ENCODE peak calls at places on chromosome 6, in eight cellular contexts. P, S, L, C, E, B, Q and M are unnamed samples.
A peak's percentile ranks its signal among the peaks of the same experiment; 100 is the strongest.

GRCh38 chr6:127352519-127352918 is 9.1 kb upstream of the ECHDC1 start:
- DNase-seq in S (no peak), E (no peak), P (no peak), B (no peak), C (no peak), L (no peak), Q (no peak), M (no peak)

GRCh38 chr6:160387887-160388286 is 39.7 kb downstream of the SLC22A3 start:
- DNase-seq in P (no peak), E (no peak), S (no peak), B (no peak), L (no peak), C (no peak), Q (no peak), M (no peak)

GRCh38 chr6:38498085-38498484 is 141.6 kb downstream of the BTBD9 start:
- DNase-seq in L (no peak), Q (no peak), C (no peak), P (no peak), S (no peak), B (no peak), E (no peak), M (no peak)

GRCh38 chr6:70375882-70376281 is 37.4 kb upstream of the FAM135A start:
- DNase-seq in P (peak; percentile 2), Q (peak; percentile 74), E (no peak), C (peak; percentile 22), B (no peak), S (peak; percentile 12), L (no peak), M (no peak)

GRCh38 chr6:150229775-150230561 is 87.1 kb downstream of the PPP1R14C start:
- DNase-seq in B (no peak), E (no peak), C (no peak), Q (no peak), L (no peak), S (no peak), P (no peak), M (no peak)

GRCh38 chr6:1736346-1737105 is 126.8 kb downstream of the FOXC1 start:
- DNase-seq in B (no peak), S (no peak), E (no peak), L (no peak), C (no peak), P (no peak), Q (no peak), M (no peak)

GRCh38 chr6:155004576-155005345 is 9.6 kb downstream of the TIAM2 start:
- DNase-seq in P (no peak), C (no peak), S (no peak), B (no peak), L (no peak), Q (no peak), E (no peak), M (no peak)

GRCh38 chr6:166661329-166661728 is 34.3 kb upstream of the RPS6KA2 start:
- DNase-seq in E (no peak), P (no peak), C (no peak), B (no peak), L (no peak), Q (no peak), S (no peak), M (no peak)

GRCh38 chr6:157530724-157531168 is 149.8 kb downstream of the ZDHHC14 start:
- DNase-seq in P (no peak), C (no peak), S (no peak), B (no peak), E (no peak), L (no peak), Q (no peak), M (no peak)

GRCh38 chr6:116444092-116444491 is 17.1 kb upstream of the CALHM6 start:
- DNase-seq in B (no peak), P (peak; percentile 44), S (peak; percentile 21), L (no peak), Q (peak; percentile 44), C (peak; percentile 29), E (no peak), M (no peak)

GRCh38 chr6:44967481-44967880 is 360.6 kb upstream of the RUNX2 start:
- DNase-seq in L (no peak), P (no peak), Q (no peak), S (no peak), E (no peak), C (no peak), B (no peak), M (no peak)

GRCh38 chr6:52846002-52846401 is 5.4 kb upstream of the GSTA5 start:
- DNase-seq in C (no peak), Q (no peak), B (no peak), S (no peak), P (no peak), L (no peak), E (no peak), M (no peak)

GRCh38 chr6:144033816-144034540 is 25.9 kb upstream of the PLAGL1 start:
- DNase-seq in Q (no peak), S (no peak), B (no peak), P (no peak), E (no peak), C (no peak), L (no peak), M (no peak)

GRCh38 chr6:14035448-14035847 is 82.1 kb upstream of the CD83 start:
- DNase-seq in S (no peak), B (no peak), Q (peak; percentile 82), P (no peak), L (peak; percentile 57), C (peak; percentile 34), E (no peak), M (no peak)

GRCh38 chr6:114364295-114364694 is 21.5 kb upstream of the HS3ST5 start:
- DNase-seq in L (no peak), S (peak; percentile 34), E (no peak), B (no peak), Q (peak; percentile 62), P (no peak), C (peak; percentile 49), M (no peak)

GRCh38 chr6:10099086-10099499 is 315.8 kb downstream of the TFAP2A start:
- DNase-seq in E (peak; percentile 9), C (no peak), B (no peak), P (no peak), Q (peak; percentile 41), S (no peak), L (peak; percentile 30), M (no peak)

GRCh38 chr6:158938811-158939254 is 61.2 kb downstream of the RSPH3 start:
- DNase-seq in C (peak; percentile 52), Q (peak; percentile 64), P (peak; percentile 48), E (peak; percentile 82), S (no peak), L (no peak), B (no peak), M (no peak)

GRCh38 chr6:3312604-3313167 is 53.9 kb downstream of the PSMG4 start:
- DNase-seq in P (no peak), E (no peak), S (no peak), Q (no peak), C (no peak), B (no peak), L (no peak), M (no peak)

GRCh38 chr6:111888928-111889696 is 15.9 kb upstream of the FYN start:
- DNase-seq in L (no peak), B (no peak), E (no peak), Q (peak; percentile 92), C (no peak), S (no peak), P (no peak), M (peak; percentile 84)

GRCh38 chr6:44046516-44047178 is 80.6 kb downstream of the MRPL14 start:
- DNase-seq in S (no peak), L (no peak), C (no peak), E (no peak), B (no peak), P (no peak), Q (no peak), M (no peak)

GRCh38 chr6:55490871-55491270 is 88.1 kb downstream of the HMGCLL1 start:
- DNase-seq in C (no peak), E (no peak), B (no peak), S (no peak), Q (no peak), P (no peak), L (no peak), M (no peak)

GRCh38 chr6:112330877-112331260 is 16.3 kb upstream of the RFPL4B start:
- DNase-seq in B (no peak), Q (no peak), P (no peak), S (no peak), E (no peak), L (no peak), C (no peak), M (no peak)

GRCh38 chr6:94052754-94053153 is 633.4 kb upstream of the EPHA7 start:
- DNase-seq in L (no peak), E (no peak), S (no peak), Q (peak; percentile 34), B (no peak), P (no peak), C (peak; percentile 30), M (no peak)

GRCh38 chr6:96947055-96947454 is 22.5 kb downstream of the KLHL32 start:
- DNase-seq in P (no peak), E (no peak), C (no peak), B (no peak), Q (no peak), L (no peak), S (no peak), M (no peak)

GRCh38 chr6:36926711-36927110 is 27.8 kb upstream of the PI16 start:
- DNase-seq in P (no peak), Q (no peak), L (no peak), C (no peak), E (no peak), B (no peak), S (no peak), M (no peak)
- H3K27ac ChIP-seq in P (no peak overlapping the region), Q (no peak overlapping the region), L (no peak overlapping the region), C (no peak overlapping the region), E (no peak overlapping the region), B (no peak overlapping the region), S (no peak overlapping the region), M (no peak overlapping the region)

DNA sequence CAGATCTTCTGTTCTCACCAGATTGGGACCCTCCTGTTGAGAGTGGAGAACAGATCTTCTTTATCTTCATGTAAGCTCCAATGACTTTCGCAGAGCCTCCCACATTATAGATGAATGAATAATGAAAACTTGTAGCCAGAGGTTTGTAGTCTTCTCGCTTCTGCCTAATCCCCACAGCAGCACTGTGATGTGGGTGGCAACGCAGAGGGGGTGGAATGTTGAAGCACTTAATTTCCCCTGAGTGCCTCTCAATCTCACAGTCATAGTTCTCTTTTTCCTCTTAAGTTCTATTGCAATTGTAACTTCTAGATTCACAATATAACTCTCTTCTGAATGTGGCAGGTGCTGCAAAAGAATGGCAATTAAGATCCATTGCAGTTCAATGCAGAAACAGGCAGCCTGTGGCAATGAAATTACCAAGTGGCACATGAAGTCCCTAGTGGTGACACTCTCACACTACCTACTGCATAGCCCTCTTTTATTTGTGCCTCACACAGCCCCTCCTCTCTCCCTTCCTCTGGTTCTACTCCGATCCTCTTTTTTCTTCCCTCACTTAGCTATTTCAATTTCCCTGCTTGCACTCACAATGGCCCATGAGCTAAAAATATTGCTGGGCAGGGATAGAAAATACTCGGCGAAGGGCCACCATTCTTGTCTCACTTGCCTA is 281.9 kb downstream of the UBE3D start:
- DNase-seq in B (no peak), E (no peak), P (no peak), Q (peak; percentile 73), C (peak; percentile 7), L (no peak), S (peak; percentile 2), M (peak; percentile 15)
- TF ChIP-seq CTCF in B (no peak), E (no peak), P (peak; percentile 26), Q (peak; percentile 53), C (no peak), L (no peak), S (no peak), M (peak; percentile 70)

GRCh38 chr6:41522780-41523548 is 23.2 kb upstream of the FOXP4 start:
- DNase-seq in P (no peak), E (no peak), B (no peak), S (no peak), L (no peak), Q (no peak), C (no peak), M (no peak)
- H3K27ac ChIP-seq in P (no peak overlapping the region), E (no peak overlapping the region), B (no peak overlapping the region), S (no peak overlapping the region), L (no peak overlapping the region), Q (no peak overlapping the region), C (no peak overlapping the region), M (no peak overlapping the region)

GRCh38 chr6:162119349-162119748 is 608.2 kb downstream of the PRKN start:
- DNase-seq in C (no peak), P (no peak), L (no peak), S (no peak), Q (peak; percentile 8), E (peak; percentile 10), B (no peak), M (no peak)
- TF ChIP-seq CTCF in C (no peak), P (no peak), L (no peak), S (no peak), Q (no peak), E (no peak), B (no peak), M (no peak)